ENCODE peak calls at places on chromosomes 12 and 14, in seven cellular contexts. X is H9, F is neuronal stem cell, A is H1, Q is IMR-90, Z is mesendoderm, E is trophoblast cell. R is an unnamed sample.

GRCh38 chr12:117228239-117228638 is 38.0 kb upstream of the FBXO21 start:
- DNase-seq in X (no peak), F (no peak), A (no peak), Q (no peak), Z (peak), E (no peak), R (no peak)

GRCh38 chr14:94317259-94317658 is 5.9 kb downstream of the SERPINA6 start:
- DNase-seq in X (no peak), F (no peak), A (no peak), Q (no peak), Z (peak), E (no peak), R (no peak)

GRCh38 chr12:48021485-48022179 is 17.4 kb upstream of the COL2A1 start:
- DNase-seq in X (peak), F (no peak), A (peak), Q (no peak), Z (peak), E (peak), R (no peak)

GRCh38 chr14:92649934-92650545 is 98.4 kb downstream of the LGMN start:
- DNase-seq in X (no peak), F (no peak), A (no peak), Q (peak), Z (no peak), E (peak), R (peak)

GRCh38 chr14:106209745-106210144 is 683.4 kb downstream of the TMEM121 start:
- DNase-seq in X (no peak), F (no peak), A (no peak), Q (no peak), Z (no peak), E (peak), R (no peak)

GRCh38 chr12:126545411-126545810 is 1480.2 kb downstream of the AACS start:
- DNase-seq in X (no peak), F (no peak), A (no peak), Q (no peak), Z (no peak), E (no peak), R (peak)

GRCh38 chr14:98974113-98974512 is 297.9 kb downstream of the BCL11B start:
- DNase-seq in X (no peak), F (no peak), A (no peak), Q (no peak), Z (no peak), E (no peak), R (no peak)

GRCh38 chr14:77498120-77498979 is at the start of gene ISM2:
- DNase-seq in X (peak), F (peak), A (peak), Q (peak), Z (peak), E (peak), R (peak)

GRCh38 chr12:54495327-54495726 is 2.2 kb upstream of the NCKAP1L start:
- DNase-seq in X (no peak), F (no peak), A (no peak), Q (no peak), Z (no peak), E (no peak), R (no peak)

GRCh38 chr12:54658306-54659264 is 10.4 kb upstream of the DCD start:
- DNase-seq in X (peak), F (no peak), A (peak), Q (peak), Z (peak), E (peak), R (no peak)

GRCh38 chr14:42633504-42634095 is 1026.9 kb downstream of the LRFN5 start:
- DNase-seq in X (no peak), F (no peak), A (no peak), Q (no peak), Z (no peak), E (no peak), R (no peak)

GRCh38 chr12:59041241-59042121 is 121.2 kb upstream of the LRIG3 start:
- DNase-seq in X (no peak), F (no peak), A (no peak), Q (peak), Z (peak), E (no peak), R (peak)

GRCh38 chr12:32902287-32902996 is 5.9 kb upstream of the PKP2 start:
- DNase-seq in X (no peak), F (no peak), A (no peak), Q (no peak), Z (no peak), E (no peak), R (no peak)

GRCh38 chr14:22920697-22921096 is 1.7 kb upstream of the RBM23 start:
- DNase-seq in X (no peak), F (no peak), A (no peak), Q (no peak), Z (no peak), E (no peak), R (no peak)

GRCh38 chr12:4714879-4715278 is 5.3 kb upstream of the GALNT8 start:
- DNase-seq in X (no peak), F (no peak), A (no peak), Q (no peak), Z (no peak), E (no peak), R (no peak)

GRCh38 chr14:103123128-103123633 is at the start of gene TNFAIP2:
- DNase-seq in X (peak), F (no peak), A (peak), Q (no peak), Z (peak), E (peak), R (peak)

GRCh38 chr12:103751171-103751570 is 89.9 kb downstream of the NT5DC3 start:
- DNase-seq in X (no peak), F (no peak), A (no peak), Q (no peak), Z (peak), E (no peak), R (no peak)

GRCh38 chr14:72553656-72554055 is 340.2 kb downstream of the DPF3 start:
- DNase-seq in X (no peak), F (no peak), A (no peak), Q (no peak), Z (no peak), E (no peak), R (no peak)

GRCh38 chr14:101047326-101047725 is 143.8 kb upstream of the RTL1 start:
- DNase-seq in X (no peak), F (no peak), A (no peak), Q (no peak), Z (no peak), E (no peak), R (no peak)

GRCh38 chr14:70821916-70822705 is 12.8 kb upstream of the MAP3K9 start:
- DNase-seq in X (peak), F (peak), A (peak), Q (peak), Z (peak), E (peak), R (peak)

GRCh38 chr12:104522985-104523719 is 66.4 kb downstream of the CHST11 start:
- DNase-seq in X (no peak), F (no peak), A (no peak), Q (no peak), Z (no peak), E (no peak), R (no peak)

DNA sequence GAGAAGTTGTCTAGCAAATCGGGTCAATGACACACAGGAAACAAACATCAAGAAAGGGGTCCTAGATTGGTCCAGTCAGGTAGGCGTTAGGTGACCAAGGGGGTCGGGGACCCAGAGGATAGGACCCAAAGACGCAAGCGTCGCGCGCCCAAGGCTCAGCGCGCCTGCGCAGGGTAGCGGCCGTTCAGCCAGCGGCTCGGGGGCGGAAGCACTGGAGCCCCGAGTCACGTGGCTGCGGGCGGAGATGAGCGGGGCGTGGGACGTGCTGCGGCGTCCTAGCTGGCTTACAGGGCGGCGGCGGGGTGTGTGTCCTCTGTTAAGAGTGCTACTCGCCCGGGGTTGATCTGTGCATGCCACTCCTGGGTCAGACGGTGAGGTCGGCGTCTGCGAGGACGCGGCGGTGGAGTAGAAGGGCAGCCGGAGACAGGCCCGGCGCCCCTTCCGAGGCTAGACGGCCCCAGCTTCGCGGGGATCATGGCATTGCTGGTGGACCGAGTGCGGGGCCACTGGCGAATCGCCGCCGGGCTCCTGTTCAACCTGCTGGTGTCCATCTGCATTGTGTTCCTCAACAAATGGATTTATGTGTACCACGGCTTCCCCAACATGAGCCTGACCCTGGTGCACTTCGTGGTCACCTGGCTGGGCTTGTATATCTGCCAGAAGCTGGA is at the start of gene SLC35E3:
- DNase-seq in X (peak), F (peak), A (peak), Q (peak), Z (peak), E (peak), R (peak)
- H2BK120ac ChIP-seq in X (no peak), F (no peak), A (no peak), Q (peak), Z (no peak), E (no peak), R (no peak)

DNA sequence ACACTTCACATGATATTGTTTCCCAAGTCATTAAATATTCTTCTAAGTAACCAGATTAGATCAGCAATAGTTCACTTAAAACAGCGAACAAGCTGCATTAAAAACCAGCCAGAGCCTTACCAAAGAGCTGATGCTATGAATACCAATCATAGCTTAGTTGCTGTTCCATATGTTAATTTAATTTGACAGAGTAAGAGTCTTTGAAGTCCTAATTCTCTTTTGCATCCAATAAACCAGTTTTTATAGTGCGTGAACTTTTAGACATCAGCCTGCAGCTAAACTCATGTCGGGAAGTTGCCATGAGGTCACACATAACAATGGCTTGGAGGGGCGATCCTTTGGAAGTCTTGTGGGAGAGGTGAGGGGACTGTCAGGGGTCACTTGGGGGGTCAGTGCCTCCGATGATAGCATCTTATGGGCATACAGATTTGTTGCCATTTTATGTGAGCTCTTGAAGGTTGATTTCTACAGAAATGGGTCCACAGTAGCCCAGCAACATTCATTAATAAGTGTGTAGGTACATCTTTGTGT is 81.7 kb downstream of the HMGA2 start:
- DNase-seq in X (no peak), F (no peak), A (no peak), Q (no peak), Z (no peak), E (no peak), R (no peak)
- H2BK120ac ChIP-seq in X (no peak), F (no peak), A (no peak), Q (no peak), Z (no peak), E (no peak), R (no peak)

GRCh38 chr12:109481863-109482262 is 4.4 kb downstream of the UBE3B start:
- DNase-seq in X (no peak), F (no peak), A (no peak), Q (no peak), Z (no peak), E (no peak), R (no peak)
- H2BK120ac ChIP-seq in X (no peak), F (no peak), A (no peak), Q (no peak), Z (no peak), E (no peak), R (no peak)

GRCh38 chr12:131043401-131043871 is 89.7 kb downstream of the ADGRD1 start:
- DNase-seq in X (no peak), F (no peak), A (no peak), Q (no peak), Z (no peak), E (no peak), R (no peak)
- H2BK120ac ChIP-seq in X (no peak), F (no peak), A (no peak), Q (no peak), Z (no peak), E (no peak), R (no peak)

DNA sequence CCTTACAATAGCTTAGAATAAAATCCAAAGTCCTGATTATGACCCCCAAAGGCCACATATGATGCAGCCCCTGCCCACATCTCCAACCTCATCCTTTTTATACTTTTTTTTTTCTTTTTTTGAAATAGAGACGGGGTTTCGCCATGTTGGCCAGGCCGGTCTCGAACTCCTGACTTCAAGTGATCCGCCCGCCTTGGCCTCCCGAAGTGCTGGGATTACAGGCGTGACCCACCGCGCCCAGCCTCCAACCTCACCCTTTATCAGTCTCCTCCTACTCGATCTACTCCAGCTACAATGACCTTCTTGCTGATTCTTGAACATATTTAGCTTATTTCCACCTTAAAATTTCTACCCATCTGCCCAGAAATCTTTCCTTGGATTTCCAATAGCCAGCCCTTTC is 1.2 kb upstream of the MAPKAPK5 start:
- DNase-seq in X (no peak), F (no peak), A (no peak), Q (no peak), Z (no peak), E (no peak), R (no peak)
- H2BK120ac ChIP-seq in X (no peak), F (no peak), A (no peak), Q (no peak), Z (no peak), E (no peak), R (no peak)

R was measured in mesenchymal stem cell.